ENCODE peak calls at places on chromosomes 12 and 14, in nine cellular contexts. E, D, T, S, P, M, R, V and G are unnamed samples.

GRCh38 chr14:61147369-61147897 is 133.7 kb downstream of the TMEM30B start:
- DNase-seq in E (no peak), D (no peak), T (no peak), S (no peak), P (no peak), M (no peak), R (no peak), V (no peak), G (no peak)

GRCh38 chr12:47121146-47121545 is 41.4 kb upstream of the AMIGO2 start:
- DNase-seq in E (no peak), D (no peak), T (no peak), S (no peak), P (no peak), M (no peak), R (no peak), V (no peak), G (peak)

GRCh38 chr14:30657606-30658163 is 35.6 kb downstream of the SCFD1 start:
- DNase-seq in E (no peak), D (no peak), T (no peak), S (no peak), P (no peak), M (no peak), R (no peak), V (peak), G (no peak)

GRCh38 chr12:47881826-47882427 is 22.9 kb downstream of the VDR start:
- DNase-seq in E (no peak), D (no peak), T (no peak), S (no peak), P (no peak), M (peak), R (no peak), V (peak), G (peak)

GRCh38 chr12:39912211-39912980 is 193.5 kb downstream of the SLC2A13 start:
- DNase-seq in E (no peak), D (peak), T (no peak), S (peak), P (peak), M (peak), R (peak), V (peak), G (peak)

GRCh38 chr12:53219116-53219955 is 12.3 kb upstream of the ITGB7 start:
- DNase-seq in E (no peak), D (no peak), T (no peak), S (peak), P (peak), M (peak), R (peak), V (peak), G (no peak)

GRCh38 chr12:3655331-3655900 is 97.5 kb downstream of the CRACR2A start:
- DNase-seq in E (no peak), D (peak), T (no peak), S (no peak), P (no peak), M (peak), R (no peak), V (peak), G (peak)

GRCh38 chr14:67623114-67623513 is 3.4 kb downstream of the ARG2 start:
- DNase-seq in E (no peak), D (peak), T (no peak), S (no peak), P (no peak), M (no peak), R (no peak), V (no peak), G (peak)

GRCh38 chr12:85422766-85423165 is 142.7 kb downstream of the ALX1 start:
- DNase-seq in E (no peak), D (no peak), T (no peak), S (no peak), P (no peak), M (no peak), R (no peak), V (peak), G (no peak)

GRCh38 chr14:56687123-56687522 is 107.5 kb downstream of the TMEM260 start:
- DNase-seq in E (no peak), D (no peak), T (no peak), S (no peak), P (no peak), M (no peak), R (no peak), V (no peak), G (no peak)

GRCh38 chr12:67940780-67941243 is 48.4 kb upstream of the IFNG-AS1 start:
- DNase-seq in E (no peak), D (no peak), T (no peak), S (no peak), P (no peak), M (peak), R (no peak), V (peak), G (peak)

DNA sequence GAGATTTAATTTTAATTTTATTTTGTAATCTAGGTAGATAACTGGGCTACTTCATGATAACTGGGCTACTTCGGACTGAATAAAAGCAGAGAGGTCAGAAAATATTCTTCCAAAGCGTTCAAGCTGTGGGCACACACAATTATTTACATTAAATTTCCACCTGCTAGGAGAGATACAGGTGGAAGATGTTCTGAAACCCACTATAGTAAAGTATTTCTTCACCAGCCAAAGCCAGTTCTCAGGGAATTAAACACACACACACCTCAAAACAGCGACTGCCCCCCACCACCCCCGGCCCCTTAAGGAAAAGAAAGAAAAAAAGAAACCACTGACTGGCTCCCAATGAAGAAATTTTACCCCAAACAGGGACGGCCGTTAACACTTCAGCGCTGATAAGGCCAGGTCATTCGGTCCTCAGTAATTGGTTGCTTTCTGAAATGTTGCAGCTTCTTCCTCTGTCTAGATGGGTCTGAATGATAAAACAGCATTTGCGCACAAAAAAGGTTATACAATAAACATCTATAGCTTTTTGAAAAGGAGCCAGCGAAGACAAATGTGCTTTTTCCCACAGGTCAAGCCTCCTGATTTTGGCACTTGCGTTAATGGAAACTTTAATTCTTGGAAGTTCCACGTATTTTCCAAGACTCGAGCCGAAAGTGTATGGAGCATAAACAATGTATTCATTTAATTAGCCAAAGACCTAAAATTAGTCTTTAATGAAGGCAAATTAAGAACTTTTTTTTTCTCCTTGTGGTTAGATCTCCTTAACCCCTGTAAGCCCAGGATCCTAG is 819 bp upstream of the KCNJ8 start:
- DNase-seq in E (no peak), D (no peak), T (no peak), S (no peak), P (no peak), M (peak), R (no peak), V (no peak), G (no peak)
- TF ChIP-seq CTCF in E (no peak), D (no peak), T (no peak), S (no peak), P (no peak), M (no peak), R (no peak), V (no peak), G (no peak)

GRCh38 chr14:104595911-104596450 is 8.6 kb downstream of the TMEM179 start:
- DNase-seq in E (no peak), D (no peak), T (no peak), S (no peak), P (peak), M (peak), R (peak), V (no peak), G (no peak)
- H3K27ac ChIP-seq in E (no peak), D (no peak), T (no peak), S (no peak), P (no peak), M (no peak), R (no peak), V (no peak), G (no peak)

GRCh38 chr12:17278946-17279345 is 673.0 kb upstream of the LMO3 start:
- DNase-seq in E (no peak), D (no peak), T (no peak), S (no peak), P (no peak), M (no peak), R (no peak), V (no peak), G (peak)
- TF ChIP-seq CTCF in E (no peak), D (no peak), T (no peak), S (no peak), P (peak), M (no peak), R (peak), V (peak), G (no peak)

GRCh38 chr12:26690601-26691000 is 142.4 kb downstream of the ITPR2 start:
- DNase-seq in E (no peak), D (no peak), T (no peak), S (no peak), P (no peak), M (no peak), R (no peak), V (no peak), G (no peak)
- H3K27ac ChIP-seq in E (no peak), D (no peak), T (no peak), S (no peak), P (no peak), M (no peak), R (no peak), V (peak), G (no peak)

GRCh38 chr14:74573421-74574091 is 38.5 kb downstream of the LTBP2 start:
- DNase-seq in E (no peak), D (peak), T (no peak), S (no peak), P (no peak), M (no peak), R (no peak), V (no peak), G (peak)
- TF ChIP-seq CTCF in E (no peak), D (peak), T (no peak), S (no peak), P (no peak), M (no peak), R (no peak), V (no peak), G (no peak)

DNA sequence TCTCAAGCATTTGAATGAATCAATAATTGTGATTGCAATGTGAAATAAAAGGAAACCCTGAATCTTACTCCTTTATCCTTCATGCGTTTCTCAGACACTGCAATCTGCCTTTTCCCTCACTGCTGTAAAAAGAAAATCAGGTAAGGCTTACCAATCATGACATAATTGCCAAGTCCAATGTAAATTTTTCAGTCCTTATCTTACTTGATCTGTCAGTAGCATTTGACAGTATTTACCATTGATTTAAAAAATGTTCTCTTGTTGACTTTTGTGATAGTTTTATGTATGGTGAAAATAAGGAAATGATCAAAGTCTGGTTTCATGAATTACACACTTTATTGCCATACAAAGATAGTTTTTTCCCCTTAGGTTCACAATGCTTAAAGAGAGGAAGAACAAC is 53.2 kb downstream of the ETNK1 start:
- DNase-seq in E (no peak), D (no peak), T (no peak), S (no peak), P (no peak), M (no peak), R (no peak), V (no peak), G (no peak)
- H3K27ac ChIP-seq in E (no peak), D (no peak), T (no peak), S (no peak), P (no peak), M (no peak), R (no peak), V (no peak), G (no peak)